ENCODE peak calls at places on chromosome X, in nine cellular contexts. A is HCT116; Y is mesendoderm; H is omental fat pad; X is activated T-helper 1 cell treated with anti-CD3 and anti-CD28 coated beads, Interleukin-2, amount 50 U/mL, for 16 hours; S is NCI-H748 treated with DMSO at 0.1 percent for 48 hours; N is ecto neural progenitor cell; O is stimulated activated CD8-positive, alpha-beta memory T cell treated with anti-CD3 and anti-CD28 coated beads, Interleukin-12 subunit alpha, Interleukin-12 subunit beta, amount 100 ng/mL, for 4 hours; B is AG10803. J is an unnamed sample.

GRCh38 chrX:10243056-10243455 is 86.3 kb downstream of the CLCN4 start:
- DNase-seq in X (no peak), B (no peak), N (no peak), A (no peak), O (no peak), S (peak; percentile 58), Y (no peak), H (no peak), J (no peak)

GRCh38 chrX:150574824-150575409 is 6.5 kb downstream of the MTM1 start:
- DNase-seq in X (no peak), B (no peak), Y (peak; percentile 32), O (no peak), N (no peak), H (no peak), A (no peak), S (no peak), J (no peak)

GRCh38 chrX:85379174-85379907 is at the start of gene POF1B:
- DNase-seq in X (no peak), A (no peak), Y (peak; percentile 26), B (no peak), N (no peak), S (peak; percentile 60), H (no peak), O (no peak), J (no peak)

GRCh38 chrX:69530306-69530705 is 26.2 kb downstream of the NALF2 start:
- DNase-seq in O (no peak), S (no peak), N (no peak), B (no peak), X (no peak), Y (no peak), A (no peak), H (no peak), J (peak; percentile 9)

GRCh38 chrX:19708683-19709082 is 178.7 kb downstream of the SH3KBP1 start:
- DNase-seq in Y (no peak), A (no peak), B (no peak), N (no peak), X (no peak), H (no peak), O (no peak), S (no peak), J (no peak)

GRCh38 chrX:152819732-152820131 is 10.8 kb downstream of the CETN2 start:
- DNase-seq in X (no peak), N (no peak), B (peak; percentile 50), A (no peak), Y (no peak), H (no peak), S (no peak), O (no peak), J (no peak)

GRCh38 chrX:12965390-12965940 is 9.4 kb upstream of the TMSB4X start:
- DNase-seq in S (no peak), O (no peak), A (no peak), B (no peak), N (no peak), H (no peak), Y (no peak), X (no peak), J (peak; percentile 3)

GRCh38 chrX:1264556-1264955 is 4.1 kb upstream of the CSF2RA start:
- DNase-seq in N (no peak), Y (no peak), B (no peak), H (no peak), X (no peak), O (no peak), S (no peak), A (no peak), J (no peak)

GRCh38 chrX:10519761-10520160 is 100.6 kb downstream of the MID1 start:
- DNase-seq in B (peak; percentile 79), H (no peak), X (no peak), S (no peak), N (no peak), O (no peak), A (no peak), Y (peak; percentile 34), J (no peak)

GRCh38 chrX:20225488-20225833 is 41.2 kb downstream of the RPS6KA3 start:
- DNase-seq in Y (no peak), S (no peak), B (no peak), H (no peak), A (no peak), N (no peak), O (no peak), X (no peak), J (no peak)

GRCh38 chrX:51894697-51895336 is 1.4 kb downstream of the MAGED1 start:
- DNase-seq in S (no peak), A (no peak), H (no peak), B (peak; percentile 38), X (no peak), N (no peak), Y (peak; percentile 46), O (no peak), J (no peak)

GRCh38 chrX:22237479-22237878 is 35.2 kb upstream of the CBLL2 start:
- DNase-seq in H (no peak), N (no peak), X (no peak), B (no peak), Y (no peak), S (no peak), A (no peak), O (no peak), J (no peak)

GRCh38 chrX:31038585-31039326 is 33.1 kb downstream of the FTHL17 start:
- DNase-seq in N (no peak), Y (peak; percentile 24), H (no peak), O (no peak), A (no peak), X (no peak), B (peak; percentile 13), S (peak; percentile 5), J (no peak)

J was measured in ascending aorta.